ENCODE peak calls at places on chromosomes 2 and 18, in eight cellular contexts. One of them, this sample, is unnamed.

GRCh38 chr2:289362-290089 is 1.6 kb upstream of the ALKAL2 start:
- DNase-seq in cardiac muscle cell: peak
- DNase-seq in astrocyte: peak
- DNase-seq in astrocyte of the spinal cord: peak
- DNase-seq in ovary: peak
- DNase-seq in tibial artery: no peak
- DNase-seq in IMR-90: peak
- DNase-seq in AG09309: no peak
- DNase-seq in this sample: peak

GRCh38 chr2:60976271-60976670 is 41.2 kb upstream of the PEX13 start:
- DNase-seq in cardiac muscle cell: no peak
- DNase-seq in astrocyte: no peak
- DNase-seq in astrocyte of the spinal cord: no peak
- DNase-seq in ovary: no peak
- DNase-seq in tibial artery: no peak
- DNase-seq in IMR-90: no peak
- DNase-seq in AG09309: no peak
- DNase-seq in this sample: no peak

GRCh38 chr2:112876257-112876970 is 34.6 kb upstream of the IL37 start:
- DNase-seq in cardiac muscle cell: no peak
- DNase-seq in astrocyte: no peak
- DNase-seq in astrocyte of the spinal cord: no peak
- DNase-seq in ovary: no peak
- DNase-seq in tibial artery: no peak
- DNase-seq in IMR-90: no peak
- DNase-seq in AG09309: no peak
- DNase-seq in this sample: no peak

GRCh38 chr2:53265900-53266299 is 501.7 kb upstream of the CHAC2 start:
- DNase-seq in cardiac muscle cell: no peak
- DNase-seq in astrocyte: no peak
- DNase-seq in astrocyte of the spinal cord: no peak
- DNase-seq in ovary: no peak
- DNase-seq in tibial artery: no peak
- DNase-seq in IMR-90: no peak
- DNase-seq in AG09309: no peak
- DNase-seq in this sample: no peak

GRCh38 chr2:383888-384287 is 96.0 kb upstream of the ALKAL2 start:
- DNase-seq in cardiac muscle cell: no peak
- DNase-seq in astrocyte: no peak
- DNase-seq in astrocyte of the spinal cord: no peak
- DNase-seq in ovary: no peak
- DNase-seq in tibial artery: no peak
- DNase-seq in IMR-90: no peak
- DNase-seq in AG09309: no peak
- DNase-seq in this sample: no peak

GRCh38 chr2:240725266-240726060 is 33.8 kb downstream of the AQP12A start:
- DNase-seq in cardiac muscle cell: no peak
- DNase-seq in astrocyte: no peak
- DNase-seq in astrocyte of the spinal cord: no peak
- DNase-seq in ovary: no peak
- DNase-seq in tibial artery: no peak
- DNase-seq in IMR-90: no peak
- DNase-seq in AG09309: no peak
- DNase-seq in this sample: no peak

GRCh38 chr2:163039266-163039665 is 200.7 kb upstream of the KCNH7 start:
- DNase-seq in cardiac muscle cell: no peak
- DNase-seq in astrocyte: no peak
- DNase-seq in astrocyte of the spinal cord: no peak
- DNase-seq in ovary: no peak
- DNase-seq in tibial artery: no peak
- DNase-seq in IMR-90: no peak
- DNase-seq in AG09309: no peak
- DNase-seq in this sample: no peak

GRCh38 chr2:237616373-237617304 is 10.7 kb upstream of the LRRFIP1 start:
- DNase-seq in cardiac muscle cell: peak
- DNase-seq in astrocyte: peak
- DNase-seq in astrocyte of the spinal cord: peak
- DNase-seq in ovary: no peak
- DNase-seq in tibial artery: no peak
- DNase-seq in IMR-90: peak
- DNase-seq in AG09309: peak
- DNase-seq in this sample: peak

GRCh38 chr18:10514082-10514481 is 11.7 kb upstream of the NAPG start:
- DNase-seq in cardiac muscle cell: no peak
- DNase-seq in astrocyte: no peak
- DNase-seq in astrocyte of the spinal cord: no peak
- DNase-seq in ovary: peak
- DNase-seq in tibial artery: peak
- DNase-seq in IMR-90: no peak
- DNase-seq in AG09309: no peak
- DNase-seq in this sample: no peak

GRCh38 chr2:231554748-231555545 is 24.7 kb upstream of the NMUR1 start:
- DNase-seq in cardiac muscle cell: peak
- DNase-seq in astrocyte: no peak
- DNase-seq in astrocyte of the spinal cord: peak
- DNase-seq in ovary: peak
- DNase-seq in tibial artery: peak
- DNase-seq in IMR-90: peak
- DNase-seq in AG09309: peak
- DNase-seq in this sample: peak

GRCh38 chr2:233832869-233833812 is 21.2 kb downstream of the HJURP start:
- DNase-seq in cardiac muscle cell: peak
- DNase-seq in astrocyte: peak
- DNase-seq in astrocyte of the spinal cord: peak
- DNase-seq in ovary: no peak
- DNase-seq in tibial artery: no peak
- DNase-seq in IMR-90: peak
- DNase-seq in AG09309: peak
- DNase-seq in this sample: peak

GRCh38 chr18:42509702-42510424 is 554.8 kb downstream of the PIK3C3 start:
- DNase-seq in cardiac muscle cell: no peak
- DNase-seq in astrocyte: no peak
- DNase-seq in astrocyte of the spinal cord: no peak
- DNase-seq in ovary: no peak
- DNase-seq in tibial artery: no peak
- DNase-seq in IMR-90: no peak
- DNase-seq in AG09309: no peak
- DNase-seq in this sample: no peak

GRCh38 chr2:81767173-81767720 is 1462.7 kb upstream of the LRRTM1 start:
- DNase-seq in cardiac muscle cell: peak
- DNase-seq in astrocyte: peak
- DNase-seq in astrocyte of the spinal cord: no peak
- DNase-seq in ovary: no peak
- DNase-seq in tibial artery: no peak
- DNase-seq in IMR-90: peak
- DNase-seq in AG09309: no peak
- DNase-seq in this sample: no peak

GRCh38 chr2:3778841-3779505 is 75.6 kb downstream of the DCDC2C start:
- DNase-seq in cardiac muscle cell: no peak
- DNase-seq in astrocyte: no peak
- DNase-seq in astrocyte of the spinal cord: no peak
- DNase-seq in ovary: no peak
- DNase-seq in tibial artery: no peak
- DNase-seq in IMR-90: no peak
- DNase-seq in AG09309: no peak
- DNase-seq in this sample: no peak

GRCh38 chr2:3779650-3780049 is 76.3 kb downstream of the DCDC2C start:
- DNase-seq in cardiac muscle cell: no peak
- DNase-seq in astrocyte: no peak
- DNase-seq in astrocyte of the spinal cord: no peak
- DNase-seq in ovary: no peak
- DNase-seq in tibial artery: no peak
- DNase-seq in IMR-90: no peak
- DNase-seq in AG09309: no peak
- DNase-seq in this sample: no peak

GRCh38 chr2:3778016-3778415 is 74.6 kb downstream of the DCDC2C start:
- DNase-seq in cardiac muscle cell: no peak
- DNase-seq in astrocyte: no peak
- DNase-seq in astrocyte of the spinal cord: no peak
- DNase-seq in ovary: no peak
- DNase-seq in tibial artery: no peak
- DNase-seq in IMR-90: no peak
- DNase-seq in AG09309: no peak
- DNase-seq in this sample: no peak

GRCh38 chr2:3784731-3785130 is 81.4 kb downstream of the DCDC2C start:
- DNase-seq in cardiac muscle cell: peak
- DNase-seq in astrocyte: no peak
- DNase-seq in astrocyte of the spinal cord: peak
- DNase-seq in ovary: no peak
- DNase-seq in tibial artery: no peak
- DNase-seq in IMR-90: peak
- DNase-seq in AG09309: no peak
- DNase-seq in this sample: no peak

DNA sequence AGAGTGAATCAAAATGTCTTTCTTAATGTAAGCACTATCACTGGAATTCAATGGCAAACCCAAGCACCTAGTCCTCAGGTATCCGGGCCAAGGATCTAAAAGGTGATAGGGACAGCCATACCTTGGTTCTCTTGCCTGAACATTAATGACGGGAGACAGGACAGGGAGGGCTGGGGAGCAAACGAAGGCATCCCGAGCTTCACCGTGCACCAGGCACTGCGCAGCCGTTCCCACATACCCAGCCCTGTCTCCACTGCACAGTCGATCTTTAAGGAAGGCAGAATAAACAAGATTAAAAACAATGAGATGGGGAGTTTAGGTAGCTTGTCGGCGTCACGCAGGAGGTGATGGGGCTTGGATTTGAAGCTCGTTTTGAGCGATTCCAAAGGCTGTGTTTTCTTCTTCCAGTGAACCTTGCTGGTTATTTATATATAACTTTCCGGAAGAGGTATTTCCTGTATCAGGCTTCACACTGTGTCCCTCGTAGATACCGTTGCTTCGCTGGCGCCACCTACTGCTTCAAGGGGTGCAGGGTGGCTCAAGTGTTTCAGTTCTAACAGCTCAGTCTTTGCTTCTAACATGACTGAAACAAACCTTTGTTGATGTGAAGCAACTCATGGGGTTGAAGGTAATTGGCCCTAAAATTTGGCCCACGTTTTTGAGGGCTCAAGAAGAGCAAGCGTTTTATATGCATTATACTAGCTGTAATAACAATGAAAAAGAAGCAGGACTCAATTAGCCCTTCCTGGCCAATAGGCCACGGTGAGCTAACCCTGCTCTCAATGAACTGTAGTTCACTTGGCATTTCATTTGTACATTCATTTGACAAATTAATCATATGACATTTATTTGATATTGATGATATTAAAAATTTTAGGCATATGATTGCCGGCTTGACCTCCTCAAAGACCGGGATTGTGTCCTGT is 77.4 kb downstream of the DCDC2C start:
- DNase-seq in cardiac muscle cell: peak
- DNase-seq in astrocyte: no peak
- DNase-seq in astrocyte of the spinal cord: peak
- DNase-seq in ovary: peak
- DNase-seq in tibial artery: no peak
- DNase-seq in IMR-90: peak
- DNase-seq in AG09309: no peak
- DNase-seq in this sample: peak
- H3K4me3 ChIP-seq in cardiac muscle cell: no peak
- H3K4me3 ChIP-seq in astrocyte: no peak
- H3K4me3 ChIP-seq in astrocyte of the spinal cord: no peak
- H3K4me3 ChIP-seq in ovary: no peak
- H3K4me3 ChIP-seq in tibial artery: no peak
- H3K4me3 ChIP-seq in IMR-90: no peak
- H3K4me3 ChIP-seq in AG09309: no peak
- H3K4me3 ChIP-seq in this sample: no peak

GRCh38 chr2:235055891-235056516 is 104.2 kb downstream of the SH3BP4 start:
- DNase-seq in cardiac muscle cell: peak
- DNase-seq in astrocyte: no peak
- DNase-seq in astrocyte of the spinal cord: no peak
- DNase-seq in ovary: no peak
- DNase-seq in tibial artery: no peak
- DNase-seq in IMR-90: no peak
- DNase-seq in AG09309: no peak
- DNase-seq in this sample: peak
- TF ChIP-seq CTCF in cardiac muscle cell: peak
- TF ChIP-seq CTCF in astrocyte: peak
- TF ChIP-seq CTCF in astrocyte of the spinal cord: peak
- TF ChIP-seq CTCF in ovary: no peak
- TF ChIP-seq CTCF in tibial artery: peak
- TF ChIP-seq CTCF in IMR-90: peak
- TF ChIP-seq CTCF in AG09309: peak
- TF ChIP-seq CTCF in this sample: peak

DNA sequence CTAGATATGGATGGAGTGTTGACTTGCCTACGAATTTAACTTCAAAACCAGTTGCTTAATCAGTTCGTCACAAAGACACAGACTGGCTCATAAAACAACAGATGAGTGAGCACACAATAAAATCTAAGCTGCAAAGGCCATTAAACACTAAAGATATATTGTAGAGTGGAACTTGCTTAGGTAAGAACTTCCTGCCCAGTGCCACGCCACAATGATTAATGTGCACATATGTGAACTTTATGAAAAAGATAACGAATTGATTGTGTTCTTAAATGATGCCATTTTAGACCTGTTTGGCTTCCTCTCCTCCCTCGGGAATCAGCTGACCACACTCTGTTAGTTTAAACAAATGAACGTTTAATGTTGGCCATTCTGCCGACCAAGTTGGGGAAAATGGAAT is 2031.3 kb upstream of the CELF4 start:
- DNase-seq in cardiac muscle cell: no peak
- DNase-seq in astrocyte: peak
- DNase-seq in astrocyte of the spinal cord: no peak
- DNase-seq in ovary: no peak
- DNase-seq in tibial artery: no peak
- DNase-seq in IMR-90: no peak
- DNase-seq in AG09309: no peak
- DNase-seq in this sample: no peak
- H3K4me3 ChIP-seq in cardiac muscle cell: no peak
- H3K4me3 ChIP-seq in astrocyte: no peak
- H3K4me3 ChIP-seq in astrocyte of the spinal cord: no peak
- H3K4me3 ChIP-seq in ovary: no peak
- H3K4me3 ChIP-seq in tibial artery: no peak
- H3K4me3 ChIP-seq in IMR-90: no peak
- H3K4me3 ChIP-seq in AG09309: no peak
- H3K4me3 ChIP-seq in this sample: no peak

GRCh38 chr18:23053756-23054457 is 81.4 kb upstream of the CABLES1 start:
- DNase-seq in cardiac muscle cell: peak
- DNase-seq in astrocyte: peak
- DNase-seq in astrocyte of the spinal cord: peak
- DNase-seq in ovary: no peak
- DNase-seq in tibial artery: no peak
- DNase-seq in IMR-90: peak
- DNase-seq in AG09309: peak
- DNase-seq in this sample: peak
- TF ChIP-seq CTCF in cardiac muscle cell: peak
- TF ChIP-seq CTCF in astrocyte: peak
- TF ChIP-seq CTCF in astrocyte of the spinal cord: peak
- TF ChIP-seq CTCF in ovary: no peak
- TF ChIP-seq CTCF in tibial artery: no peak
- TF ChIP-seq CTCF in IMR-90: peak
- TF ChIP-seq CTCF in AG09309: peak
- TF ChIP-seq CTCF in this sample: peak

GRCh38 chr2:147711031-147711430 is 133.8 kb upstream of the ACVR2A start:
- DNase-seq in cardiac muscle cell: no peak
- DNase-seq in astrocyte: peak
- DNase-seq in astrocyte of the spinal cord: no peak
- DNase-seq in ovary: no peak
- DNase-seq in tibial artery: no peak
- DNase-seq in IMR-90: peak
- DNase-seq in AG09309: no peak
- DNase-seq in this sample: no peak
- H3K4me3 ChIP-seq in cardiac muscle cell: no peak
- H3K4me3 ChIP-seq in astrocyte: no peak
- H3K4me3 ChIP-seq in astrocyte of the spinal cord: no peak
- H3K4me3 ChIP-seq in ovary: no peak
- H3K4me3 ChIP-seq in tibial artery: no peak
- H3K4me3 ChIP-seq in IMR-90: no peak
- H3K4me3 ChIP-seq in AG09309: no peak
- H3K4me3 ChIP-seq in this sample: no peak